ENCODE peak calls at places on chromosome 21, in nine cellular contexts. I is activated CD4-positive, alpha-beta T cell treated with anti-CD3 and anti-CD28 coated beads for 24 hours; G is GM10248; O is CD8-positive, alpha-beta memory T cell; R is HuH-7.5; V is NCI-H526; Q is dorsolateral prefrontal cortex; A is nucleus accumbens; H is brain pericyte. P is an unnamed sample.

GRCh38 chr21:15967661-15968060 is 237.9 kb downstream of the USP25 start:
- DNase-seq in I (no peak), G (no peak), O (no peak), R (no peak), V (no peak), Q (no peak), A (no peak), H (no peak), P (no peak)

GRCh38 chr21:41367598-41368360 is 6.0 kb downstream of the MX2 start:
- DNase-seq in I (no peak), G (peak; percentile 84), O (no peak), R (no peak), V (no peak), Q (no peak), A (no peak), H (no peak), P (peak; percentile 66)

GRCh38 chr21:32456497-32456918 is 44.0 kb downstream of the EVA1C start:
- DNase-seq in I (no peak), G (no peak), O (no peak), R (no peak), V (no peak), Q (no peak), A (no peak), H (no peak), P (no peak)

GRCh38 chr21:44962481-44962966 is 22.7 kb downstream of the SLX9 start:
- DNase-seq in I (no peak), G (no peak), O (no peak), R (no peak), V (no peak), Q (no peak), A (no peak), H (peak; percentile 80), P (no peak)

GRCh38 chr21:43211085-43212071 is 42.6 kb downstream of the CRYAA start:
- DNase-seq in I (no peak), G (no peak), O (no peak), R (peak; percentile 79), V (no peak), Q (no peak), A (no peak), H (no peak), P (no peak)

GRCh38 chr21:38831526-38832467 is 26.1 kb downstream of the ETS2 start:
- DNase-seq in I (no peak), G (peak; percentile 55), O (no peak), R (peak; percentile 35), V (no peak), Q (no peak), A (no peak), H (no peak), P (peak; percentile 99)

GRCh38 chr21:17858764-17859163 is 39.6 kb upstream of the C21orf91 start:
- DNase-seq in I (no peak), G (no peak), O (no peak), R (no peak), V (no peak), Q (peak; percentile 50), A (no peak), H (no peak), P (no peak)

GRCh38 chr21:17900281-17900989 is 81.3 kb upstream of the C21orf91 start:
- DNase-seq in I (peak; percentile 1), G (no peak), O (no peak), R (no peak), V (no peak), Q (no peak), A (no peak), H (no peak), P (no peak)

GRCh38 chr21:36893581-36893980 is 72.9 kb downstream of the HLCS start:
- DNase-seq in I (no peak), G (no peak), O (no peak), R (no peak), V (no peak), Q (no peak), A (no peak), H (no peak), P (no peak)

GRCh38 chr21:28447453-28447852 is 545.2 kb downstream of the LTN1 start:
- DNase-seq in I (no peak), G (no peak), O (no peak), R (no peak), V (no peak), Q (no peak), A (no peak), H (no peak), P (no peak)

GRCh38 chr21:42429856-42430255 is 26.2 kb downstream of the UBASH3A start:
- DNase-seq in I (no peak), G (no peak), O (no peak), R (no peak), V (no peak), Q (no peak), A (no peak), H (no peak), P (no peak)

GRCh38 chr21:41970751-41971653 is 17.2 kb upstream of the C2CD2 start:
- DNase-seq in I (no peak), G (no peak), O (no peak), R (no peak), V (no peak), Q (no peak), A (no peak), H (no peak), P (no peak)

GRCh38 chr21:41777934-41778815 is 11.3 kb upstream of the RIPK4 start:
- DNase-seq in I (peak; percentile 19), G (no peak), O (no peak), R (peak; percentile 59), V (peak; percentile 70), Q (peak; percentile 82), A (peak; percentile 5), H (peak; percentile 47), P (peak; percentile 21)

GRCh38 chr21:44626673-44627143 is at the start of gene KRTAP10-9:
- DNase-seq in I (no peak), G (no peak), O (no peak), R (no peak), V (no peak), Q (no peak), A (no peak), H (no peak), P (no peak)

GRCh38 chr21:18899261-18899660 is 495.7 kb upstream of the TMPRSS15 start:
- DNase-seq in I (no peak), G (no peak), O (no peak), R (no peak), V (no peak), Q (no peak), A (no peak), H (no peak), P (no peak)

GRCh38 chr21:45523411-45524101 is 18.7 kb downstream of the SLC19A1 start:
- DNase-seq in I (no peak), G (no peak), O (no peak), R (no peak), V (no peak), Q (peak; percentile 32), A (no peak), H (no peak), P (no peak)

GRCh38 chr21:41926068-41926806 is 27.6 kb downstream of the C2CD2 start:
- DNase-seq in I (no peak), G (peak; percentile 71), O (peak; percentile 65), R (peak; percentile 47), V (no peak), Q (peak; percentile 10), A (no peak), H (no peak), P (peak; percentile 54)

GRCh38 chr21:35168702-35169101 is 119.6 kb upstream of the RUNX1 start:
- DNase-seq in I (no peak), G (no peak), O (no peak), R (no peak), V (no peak), Q (no peak), A (no peak), H (no peak), P (no peak)

GRCh38 chr21:44509539-44509938 is 30.5 kb downstream of the KRTAP10-1 start:
- DNase-seq in I (no peak), G (no peak), O (no peak), R (peak; percentile 40), V (peak; percentile 77), Q (peak; percentile 59), A (no peak), H (no peak), P (no peak)

GRCh38 chr21:17782051-17782450 is 37.1 kb downstream of the C21orf91 start:
- DNase-seq in I (no peak), G (no peak), O (peak; percentile 42), R (no peak), V (no peak), Q (no peak), A (no peak), H (no peak), P (no peak)

GRCh38 chr21:39084979-39085729 is 98.1 kb downstream of the PSMG1 start:
- DNase-seq in I (no peak), G (no peak), O (no peak), R (no peak), V (no peak), Q (no peak), A (no peak), H (no peak), P (no peak)

GRCh38 chr21:44709426-44710293 is 1.7 kb downstream of the TSPEAR start:
- DNase-seq in I (no peak), G (no peak), O (no peak), R (no peak), V (no peak), Q (no peak), A (no peak), H (no peak), P (no peak)

GRCh38 chr21:18951291-18952038 is 547.9 kb upstream of the TMPRSS15 start:
- DNase-seq in I (no peak), G (no peak), O (no peak), R (no peak), V (no peak), Q (no peak), A (no peak), H (no peak), P (peak; percentile 6)